ENCODE peak calls at places on chromosomes 5 and 9, in six cellular contexts. One of them, this sample, is unnamed.

GRCh38 chr5:166436857-166437256 is 1854.6 kb upstream of the WWC1 start:
- DNase-seq in activated CD8-positive, alpha-beta T cell treated with anti-CD3 and anti-CD28 coated beads for 36 hours: no peak
- DNase-seq in endothelial cell: no peak
- DNase-seq in suprapubic skin: no peak
- DNase-seq in fibroblast of the aortic adventitia: no peak
- DNase-seq in body of pancreas: no peak
- DNase-seq in this sample: no peak

GRCh38 chr5:143355710-143356109 is 47.8 kb downstream of the NR3C1 start:
- DNase-seq in activated CD8-positive, alpha-beta T cell treated with anti-CD3 and anti-CD28 coated beads for 36 hours: peak; percentile 58
- DNase-seq in endothelial cell: no peak
- DNase-seq in suprapubic skin: peak; percentile 84
- DNase-seq in fibroblast of the aortic adventitia: peak; percentile 95
- DNase-seq in body of pancreas: peak; percentile 78
- DNase-seq in this sample: peak; percentile 83

GRCh38 chr5:111296570-111296969 is 72.4 kb downstream of the CAMK4 start:
- DNase-seq in activated CD8-positive, alpha-beta T cell treated with anti-CD3 and anti-CD28 coated beads for 36 hours: no peak
- DNase-seq in endothelial cell: no peak
- DNase-seq in suprapubic skin: no peak
- DNase-seq in fibroblast of the aortic adventitia: no peak
- DNase-seq in body of pancreas: no peak
- DNase-seq in this sample: no peak

GRCh38 chr5:54990751-54991349 is 5.5 kb upstream of the ESM1 start:
- DNase-seq in activated CD8-positive, alpha-beta T cell treated with anti-CD3 and anti-CD28 coated beads for 36 hours: no peak
- DNase-seq in endothelial cell: no peak
- DNase-seq in suprapubic skin: no peak
- DNase-seq in fibroblast of the aortic adventitia: peak; percentile 77
- DNase-seq in body of pancreas: no peak
- DNase-seq in this sample: no peak

GRCh38 chr9:93657331-93658111 is 81.1 kb downstream of the PHF2 start:
- DNase-seq in activated CD8-positive, alpha-beta T cell treated with anti-CD3 and anti-CD28 coated beads for 36 hours: no peak
- DNase-seq in endothelial cell: no peak
- DNase-seq in suprapubic skin: no peak
- DNase-seq in fibroblast of the aortic adventitia: no peak
- DNase-seq in body of pancreas: peak; percentile 9
- DNase-seq in this sample: no peak

GRCh38 chr9:15404171-15404570 is 18.5 kb upstream of the SNAPC3 start:
- DNase-seq in activated CD8-positive, alpha-beta T cell treated with anti-CD3 and anti-CD28 coated beads for 36 hours: no peak
- DNase-seq in endothelial cell: no peak
- DNase-seq in suprapubic skin: no peak
- DNase-seq in fibroblast of the aortic adventitia: peak; percentile 59
- DNase-seq in body of pancreas: no peak
- DNase-seq in this sample: no peak

GRCh38 chr9:132411091-132411508 is 1.1 kb downstream of the CFAP77 start:
- DNase-seq in activated CD8-positive, alpha-beta T cell treated with anti-CD3 and anti-CD28 coated beads for 36 hours: peak; percentile 82
- DNase-seq in endothelial cell: peak; percentile 73
- DNase-seq in suprapubic skin: no peak
- DNase-seq in fibroblast of the aortic adventitia: peak; percentile 10
- DNase-seq in body of pancreas: peak; percentile 53
- DNase-seq in this sample: peak; percentile 73

GRCh38 chr9:114538241-114538640 is 33.0 kb upstream of the WHRN start:
- DNase-seq in activated CD8-positive, alpha-beta T cell treated with anti-CD3 and anti-CD28 coated beads for 36 hours: peak; percentile 48
- DNase-seq in endothelial cell: no peak
- DNase-seq in suprapubic skin: no peak
- DNase-seq in fibroblast of the aortic adventitia: no peak
- DNase-seq in body of pancreas: peak; percentile 14
- DNase-seq in this sample: peak; percentile 23

GRCh38 chr5:181212080-181212479 is 7.1 kb upstream of the TRIM7 start:
- DNase-seq in activated CD8-positive, alpha-beta T cell treated with anti-CD3 and anti-CD28 coated beads for 36 hours: no peak
- DNase-seq in endothelial cell: no peak
- DNase-seq in suprapubic skin: no peak
- DNase-seq in fibroblast of the aortic adventitia: no peak
- DNase-seq in body of pancreas: no peak
- DNase-seq in this sample: no peak

GRCh38 chr9:136281421-136282271 is 22.2 kb downstream of the CCDC187 start:
- DNase-seq in activated CD8-positive, alpha-beta T cell treated with anti-CD3 and anti-CD28 coated beads for 36 hours: no peak
- DNase-seq in endothelial cell: no peak
- DNase-seq in suprapubic skin: no peak
- DNase-seq in fibroblast of the aortic adventitia: no peak
- DNase-seq in body of pancreas: no peak
- DNase-seq in this sample: no peak

GRCh38 chr9:136284311-136284710 is 19.6 kb downstream of the CCDC187 start:
- DNase-seq in activated CD8-positive, alpha-beta T cell treated with anti-CD3 and anti-CD28 coated beads for 36 hours: no peak
- DNase-seq in endothelial cell: no peak
- DNase-seq in suprapubic skin: no peak
- DNase-seq in fibroblast of the aortic adventitia: no peak
- DNase-seq in body of pancreas: no peak
- DNase-seq in this sample: no peak

GRCh38 chr9:136282272-136282861 is 21.5 kb downstream of the CCDC187 start:
- DNase-seq in activated CD8-positive, alpha-beta T cell treated with anti-CD3 and anti-CD28 coated beads for 36 hours: peak; percentile 47
- DNase-seq in endothelial cell: no peak
- DNase-seq in suprapubic skin: no peak
- DNase-seq in fibroblast of the aortic adventitia: no peak
- DNase-seq in body of pancreas: peak; percentile 76
- DNase-seq in this sample: no peak

GRCh38 chr9:136284951-136285350 is 18.9 kb downstream of the CCDC187 start:
- DNase-seq in activated CD8-positive, alpha-beta T cell treated with anti-CD3 and anti-CD28 coated beads for 36 hours: no peak
- DNase-seq in endothelial cell: no peak
- DNase-seq in suprapubic skin: no peak
- DNase-seq in fibroblast of the aortic adventitia: no peak
- DNase-seq in body of pancreas: no peak
- DNase-seq in this sample: no peak

DNA sequence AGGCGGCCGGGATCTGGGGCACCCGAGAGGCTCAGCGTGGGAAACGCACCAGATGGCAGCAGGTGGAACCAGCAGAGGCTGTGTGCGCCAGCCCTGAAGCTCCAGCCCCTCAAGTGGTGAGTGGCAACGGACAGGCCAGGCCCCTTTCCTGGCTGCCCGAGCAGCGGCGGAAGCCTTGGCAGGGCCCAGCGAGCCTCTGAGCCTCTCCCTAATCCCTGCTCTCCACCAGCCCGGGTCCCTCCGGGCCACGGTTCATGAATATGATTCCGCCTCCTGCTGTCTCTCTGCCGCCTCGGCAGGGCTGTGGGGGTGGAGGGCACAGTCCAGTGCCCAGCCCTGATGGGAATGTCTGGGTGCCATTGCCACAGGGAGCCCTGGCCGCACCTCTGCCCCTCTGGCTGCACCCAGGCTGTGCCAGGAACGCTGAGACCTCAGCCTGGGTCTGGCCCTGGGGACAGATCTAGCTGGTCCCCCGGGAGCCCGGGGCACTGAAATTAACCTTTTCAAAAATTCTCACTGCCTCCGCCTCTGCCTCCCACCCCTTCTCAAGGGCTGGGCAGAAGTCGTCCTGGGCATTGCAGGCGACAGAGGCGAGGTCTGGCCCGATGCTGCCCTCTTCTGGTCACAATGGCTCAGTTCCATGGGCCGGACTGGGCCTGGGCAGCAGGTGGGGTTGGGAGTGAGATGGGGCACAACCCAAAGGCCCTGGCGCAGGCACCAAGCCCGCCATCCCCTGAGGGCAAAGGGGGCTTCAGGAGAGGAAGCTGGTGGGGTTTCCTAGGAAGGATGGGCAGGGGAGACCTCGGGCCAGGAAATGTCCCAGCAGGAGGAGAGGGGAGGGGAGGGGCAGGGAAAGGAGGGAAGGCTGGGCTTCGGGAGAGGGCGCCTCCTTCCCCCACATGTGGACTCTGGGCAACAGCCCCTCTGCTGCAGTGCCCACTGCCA is 20.3 kb downstream of the CCDC187 start:
- DNase-seq in activated CD8-positive, alpha-beta T cell treated with anti-CD3 and anti-CD28 coated beads for 36 hours: peak; percentile 85
- DNase-seq in endothelial cell: peak; percentile 88
- DNase-seq in suprapubic skin: no peak
- DNase-seq in fibroblast of the aortic adventitia: peak; percentile 68
- DNase-seq in body of pancreas: peak; percentile 98
- DNase-seq in this sample: peak; percentile 81
- TF ChIP-seq CTCF in activated CD8-positive, alpha-beta T cell treated with anti-CD3 and anti-CD28 coated beads for 36 hours: peak; percentile 80
- TF ChIP-seq CTCF in endothelial cell: peak; percentile 80
- TF ChIP-seq CTCF in suprapubic skin: peak; percentile 58
- TF ChIP-seq CTCF in fibroblast of the aortic adventitia: peak; percentile 87
- TF ChIP-seq CTCF in body of pancreas: peak; percentile 94
- TF ChIP-seq CTCF in this sample: peak; percentile 48

GRCh38 chr5:162607879-162608278 is 540.3 kb downstream of the GABRG2 start:
- DNase-seq in activated CD8-positive, alpha-beta T cell treated with anti-CD3 and anti-CD28 coated beads for 36 hours: no peak
- DNase-seq in endothelial cell: no peak
- DNase-seq in suprapubic skin: no peak
- DNase-seq in fibroblast of the aortic adventitia: no peak
- DNase-seq in body of pancreas: no peak
- DNase-seq in this sample: no peak
- TF ChIP-seq CTCF in activated CD8-positive, alpha-beta T cell treated with anti-CD3 and anti-CD28 coated beads for 36 hours: no peak
- TF ChIP-seq CTCF in endothelial cell: peak; percentile 29
- TF ChIP-seq CTCF in suprapubic skin: no peak
- TF ChIP-seq CTCF in fibroblast of the aortic adventitia: no peak
- TF ChIP-seq CTCF in body of pancreas: no peak
- TF ChIP-seq CTCF in this sample: no peak

GRCh38 chr9:556675-557074 is 284.8 kb upstream of the DMRT1 start:
- DNase-seq in activated CD8-positive, alpha-beta T cell treated with anti-CD3 and anti-CD28 coated beads for 36 hours: no peak
- DNase-seq in endothelial cell: no peak
- DNase-seq in suprapubic skin: no peak
- DNase-seq in fibroblast of the aortic adventitia: no peak
- DNase-seq in body of pancreas: no peak
- DNase-seq in this sample: no peak

GRCh38 chr9:551986-552930 is 289.2 kb upstream of the DMRT1 start:
- DNase-seq in activated CD8-positive, alpha-beta T cell treated with anti-CD3 and anti-CD28 coated beads for 36 hours: no peak
- DNase-seq in endothelial cell: no peak
- DNase-seq in suprapubic skin: no peak
- DNase-seq in fibroblast of the aortic adventitia: peak; percentile 79
- DNase-seq in body of pancreas: no peak
- DNase-seq in this sample: no peak

GRCh38 chr9:556199-556598 is 285.3 kb upstream of the DMRT1 start:
- DNase-seq in activated CD8-positive, alpha-beta T cell treated with anti-CD3 and anti-CD28 coated beads for 36 hours: no peak
- DNase-seq in endothelial cell: no peak
- DNase-seq in suprapubic skin: no peak
- DNase-seq in fibroblast of the aortic adventitia: no peak
- DNase-seq in body of pancreas: no peak
- DNase-seq in this sample: no peak

GRCh38 chr9:557601-558201 is 283.8 kb upstream of the DMRT1 start:
- DNase-seq in activated CD8-positive, alpha-beta T cell treated with anti-CD3 and anti-CD28 coated beads for 36 hours: no peak
- DNase-seq in endothelial cell: no peak
- DNase-seq in suprapubic skin: no peak
- DNase-seq in fibroblast of the aortic adventitia: no peak
- DNase-seq in body of pancreas: no peak
- DNase-seq in this sample: no peak

GRCh38 chr9:555493-555892 is 286.0 kb upstream of the DMRT1 start:
- DNase-seq in activated CD8-positive, alpha-beta T cell treated with anti-CD3 and anti-CD28 coated beads for 36 hours: no peak
- DNase-seq in endothelial cell: no peak
- DNase-seq in suprapubic skin: no peak
- DNase-seq in fibroblast of the aortic adventitia: no peak
- DNase-seq in body of pancreas: no peak
- DNase-seq in this sample: no peak
- TF ChIP-seq CTCF in activated CD8-positive, alpha-beta T cell treated with anti-CD3 and anti-CD28 coated beads for 36 hours: no peak
- TF ChIP-seq CTCF in endothelial cell: no peak
- TF ChIP-seq CTCF in suprapubic skin: no peak
- TF ChIP-seq CTCF in fibroblast of the aortic adventitia: no peak
- TF ChIP-seq CTCF in body of pancreas: no peak
- TF ChIP-seq CTCF in this sample: no peak

GRCh38 chr5:4295663-4296339 is 700.2 kb downstream of the IRX1 start:
- DNase-seq in activated CD8-positive, alpha-beta T cell treated with anti-CD3 and anti-CD28 coated beads for 36 hours: peak; percentile 2
- DNase-seq in endothelial cell: peak; percentile 48
- DNase-seq in suprapubic skin: no peak
- DNase-seq in fibroblast of the aortic adventitia: no peak
- DNase-seq in body of pancreas: no peak
- DNase-seq in this sample: no peak
- TF ChIP-seq CTCF in activated CD8-positive, alpha-beta T cell treated with anti-CD3 and anti-CD28 coated beads for 36 hours: peak; percentile 32
- TF ChIP-seq CTCF in endothelial cell: peak; percentile 61
- TF ChIP-seq CTCF in suprapubic skin: peak; percentile 24
- TF ChIP-seq CTCF in fibroblast of the aortic adventitia: no peak
- TF ChIP-seq CTCF in body of pancreas: no peak
- TF ChIP-seq CTCF in this sample: no peak

GRCh38 chr5:33530183-33530962 is 89.6 kb downstream of the TARS1 start:
- DNase-seq in activated CD8-positive, alpha-beta T cell treated with anti-CD3 and anti-CD28 coated beads for 36 hours: no peak
- DNase-seq in endothelial cell: no peak
- DNase-seq in suprapubic skin: no peak
- DNase-seq in fibroblast of the aortic adventitia: no peak
- DNase-seq in body of pancreas: no peak
- DNase-seq in this sample: no peak
- TF ChIP-seq CTCF in activated CD8-positive, alpha-beta T cell treated with anti-CD3 and anti-CD28 coated beads for 36 hours: no peak
- TF ChIP-seq CTCF in endothelial cell: peak; percentile 19
- TF ChIP-seq CTCF in suprapubic skin: no peak
- TF ChIP-seq CTCF in fibroblast of the aortic adventitia: no peak
- TF ChIP-seq CTCF in body of pancreas: no peak
- TF ChIP-seq CTCF in this sample: no peak

DNA sequence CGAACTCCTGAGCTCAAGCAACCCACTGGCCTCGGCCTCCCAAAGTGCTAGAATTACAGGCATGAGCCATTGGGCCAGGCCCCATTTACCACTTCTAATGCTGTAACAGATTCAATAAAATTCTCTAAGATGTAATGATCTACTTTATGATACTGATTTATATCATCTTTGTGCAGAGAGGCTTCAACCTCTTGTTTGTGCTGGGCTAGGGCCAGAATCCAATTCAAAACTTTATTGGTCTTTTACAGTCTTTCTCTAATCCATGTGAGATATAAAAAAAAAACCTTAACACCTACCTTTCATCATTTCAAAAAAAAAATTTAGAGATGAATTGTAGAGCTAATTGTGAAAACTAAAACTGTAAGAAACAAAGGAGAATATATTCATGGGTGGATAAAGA is 8.2 kb upstream of the BTF3 start:
- DNase-seq in activated CD8-positive, alpha-beta T cell treated with anti-CD3 and anti-CD28 coated beads for 36 hours: no peak
- DNase-seq in endothelial cell: no peak
- DNase-seq in suprapubic skin: no peak
- DNase-seq in fibroblast of the aortic adventitia: no peak
- DNase-seq in body of pancreas: no peak
- DNase-seq in this sample: no peak
- TF ChIP-seq CTCF in activated CD8-positive, alpha-beta T cell treated with anti-CD3 and anti-CD28 coated beads for 36 hours: no peak
- TF ChIP-seq CTCF in endothelial cell: no peak
- TF ChIP-seq CTCF in suprapubic skin: no peak
- TF ChIP-seq CTCF in fibroblast of the aortic adventitia: no peak
- TF ChIP-seq CTCF in body of pancreas: no peak
- TF ChIP-seq CTCF in this sample: no peak

GRCh38 chr9:129173296-129174101 is 4.6 kb downstream of the IER5L start:
- DNase-seq in activated CD8-positive, alpha-beta T cell treated with anti-CD3 and anti-CD28 coated beads for 36 hours: no peak
- DNase-seq in endothelial cell: no peak
- DNase-seq in suprapubic skin: no peak
- DNase-seq in fibroblast of the aortic adventitia: peak; percentile 37
- DNase-seq in body of pancreas: no peak
- DNase-seq in this sample: no peak
- TF ChIP-seq CTCF in activated CD8-positive, alpha-beta T cell treated with anti-CD3 and anti-CD28 coated beads for 36 hours: no peak
- TF ChIP-seq CTCF in endothelial cell: no peak
- TF ChIP-seq CTCF in suprapubic skin: no peak
- TF ChIP-seq CTCF in fibroblast of the aortic adventitia: no peak
- TF ChIP-seq CTCF in body of pancreas: no peak
- TF ChIP-seq CTCF in this sample: no peak